ENCODE peak calls at places on chromosome 2, in ten cellular contexts. One of them, this sample, is unnamed.

GRCh38 chr2:241981076-241981700 is 111.7 kb downstream of the RTP5 start:
- DNase-seq in GM04504: no peak
- DNase-seq in stimulated activated CD8-positive, alpha-beta memory T cell treated with anti-CD3 and anti-CD28 coated beads, Interleukin-12 subunit alpha, Interleukin-12 subunit beta, amount 100 ng/mL, for 1 hour: no peak
- DNase-seq in colonic mucosa: no peak
- DNase-seq in HT1080: no peak
- DNase-seq in NCI-H524: no peak
- DNase-seq in stimulated activated CD4-positive, alpha-beta T cell treated with anti-CD3 and anti-CD28 coated beads, Interleukin-15, amount 100 ng/mL, for 1 hour: no peak
- DNase-seq in GM12865: no peak
- DNase-seq in stimulated activated naive CD8-positive, alpha-beta T cell treated with anti-CD3 and anti-CD28 coated beads, Interleukin-15, Interleukin-2, amounts not matched to agents 100 U/mL and 50 U/mL, for 24 hours: no peak
- DNase-seq in HepG2: no peak
- DNase-seq in this sample: no peak

GRCh38 chr2:2233171-2233826 is 97.8 kb downstream of the MYT1L start:
- DNase-seq in GM04504: no peak
- DNase-seq in stimulated activated CD8-positive, alpha-beta memory T cell treated with anti-CD3 and anti-CD28 coated beads, Interleukin-12 subunit alpha, Interleukin-12 subunit beta, amount 100 ng/mL, for 1 hour: no peak
- DNase-seq in colonic mucosa: no peak
- DNase-seq in HT1080: peak
- DNase-seq in NCI-H524: no peak
- DNase-seq in stimulated activated CD4-positive, alpha-beta T cell treated with anti-CD3 and anti-CD28 coated beads, Interleukin-15, amount 100 ng/mL, for 1 hour: no peak
- DNase-seq in GM12865: no peak
- DNase-seq in stimulated activated naive CD8-positive, alpha-beta T cell treated with anti-CD3 and anti-CD28 coated beads, Interleukin-15, Interleukin-2, amounts not matched to agents 100 U/mL and 50 U/mL, for 24 hours: no peak
- DNase-seq in HepG2: no peak
- DNase-seq in this sample: no peak

GRCh38 chr2:3578987-3579386 is 3.9 kb downstream of the RPS7 start:
- DNase-seq in GM04504: no peak
- DNase-seq in stimulated activated CD8-positive, alpha-beta memory T cell treated with anti-CD3 and anti-CD28 coated beads, Interleukin-12 subunit alpha, Interleukin-12 subunit beta, amount 100 ng/mL, for 1 hour: no peak
- DNase-seq in colonic mucosa: no peak
- DNase-seq in HT1080: no peak
- DNase-seq in NCI-H524: no peak
- DNase-seq in stimulated activated CD4-positive, alpha-beta T cell treated with anti-CD3 and anti-CD28 coated beads, Interleukin-15, amount 100 ng/mL, for 1 hour: no peak
- DNase-seq in GM12865: no peak
- DNase-seq in stimulated activated naive CD8-positive, alpha-beta T cell treated with anti-CD3 and anti-CD28 coated beads, Interleukin-15, Interleukin-2, amounts not matched to agents 100 U/mL and 50 U/mL, for 24 hours: no peak
- DNase-seq in HepG2: no peak
- DNase-seq in this sample: no peak

GRCh38 chr2:232330068-232330999 is 48.2 kb upstream of the ALPP start:
- DNase-seq in GM04504: no peak
- DNase-seq in stimulated activated CD8-positive, alpha-beta memory T cell treated with anti-CD3 and anti-CD28 coated beads, Interleukin-12 subunit alpha, Interleukin-12 subunit beta, amount 100 ng/mL, for 1 hour: no peak
- DNase-seq in colonic mucosa: no peak
- DNase-seq in HT1080: no peak
- DNase-seq in NCI-H524: no peak
- DNase-seq in stimulated activated CD4-positive, alpha-beta T cell treated with anti-CD3 and anti-CD28 coated beads, Interleukin-15, amount 100 ng/mL, for 1 hour: no peak
- DNase-seq in GM12865: no peak
- DNase-seq in stimulated activated naive CD8-positive, alpha-beta T cell treated with anti-CD3 and anti-CD28 coated beads, Interleukin-15, Interleukin-2, amounts not matched to agents 100 U/mL and 50 U/mL, for 24 hours: no peak
- DNase-seq in HepG2: no peak
- DNase-seq in this sample: no peak

GRCh38 chr2:16525265-16525887 is 140.3 kb downstream of the CYRIA start:
- DNase-seq in GM04504: no peak
- DNase-seq in stimulated activated CD8-positive, alpha-beta memory T cell treated with anti-CD3 and anti-CD28 coated beads, Interleukin-12 subunit alpha, Interleukin-12 subunit beta, amount 100 ng/mL, for 1 hour: no peak
- DNase-seq in colonic mucosa: peak
- DNase-seq in HT1080: peak
- DNase-seq in NCI-H524: peak
- DNase-seq in stimulated activated CD4-positive, alpha-beta T cell treated with anti-CD3 and anti-CD28 coated beads, Interleukin-15, amount 100 ng/mL, for 1 hour: no peak
- DNase-seq in GM12865: peak
- DNase-seq in stimulated activated naive CD8-positive, alpha-beta T cell treated with anti-CD3 and anti-CD28 coated beads, Interleukin-15, Interleukin-2, amounts not matched to agents 100 U/mL and 50 U/mL, for 24 hours: peak
- DNase-seq in HepG2: peak
- DNase-seq in this sample: no peak

GRCh38 chr2:229868794-229869193 is 53.0 kb downstream of the TRIP12 start:
- DNase-seq in GM04504: no peak
- DNase-seq in stimulated activated CD8-positive, alpha-beta memory T cell treated with anti-CD3 and anti-CD28 coated beads, Interleukin-12 subunit alpha, Interleukin-12 subunit beta, amount 100 ng/mL, for 1 hour: no peak
- DNase-seq in colonic mucosa: no peak
- DNase-seq in HT1080: no peak
- DNase-seq in NCI-H524: no peak
- DNase-seq in stimulated activated CD4-positive, alpha-beta T cell treated with anti-CD3 and anti-CD28 coated beads, Interleukin-15, amount 100 ng/mL, for 1 hour: no peak
- DNase-seq in GM12865: no peak
- DNase-seq in stimulated activated naive CD8-positive, alpha-beta T cell treated with anti-CD3 and anti-CD28 coated beads, Interleukin-15, Interleukin-2, amounts not matched to agents 100 U/mL and 50 U/mL, for 24 hours: no peak
- DNase-seq in HepG2: no peak
- DNase-seq in this sample: no peak

GRCh38 chr2:26401739-26402541 is at the start of gene DRC1:
- DNase-seq in GM04504: peak
- DNase-seq in stimulated activated CD8-positive, alpha-beta memory T cell treated with anti-CD3 and anti-CD28 coated beads, Interleukin-12 subunit alpha, Interleukin-12 subunit beta, amount 100 ng/mL, for 1 hour: no peak
- DNase-seq in colonic mucosa: peak
- DNase-seq in HT1080: no peak
- DNase-seq in NCI-H524: peak
- DNase-seq in stimulated activated CD4-positive, alpha-beta T cell treated with anti-CD3 and anti-CD28 coated beads, Interleukin-15, amount 100 ng/mL, for 1 hour: no peak
- DNase-seq in GM12865: no peak
- DNase-seq in stimulated activated naive CD8-positive, alpha-beta T cell treated with anti-CD3 and anti-CD28 coated beads, Interleukin-15, Interleukin-2, amounts not matched to agents 100 U/mL and 50 U/mL, for 24 hours: peak
- DNase-seq in HepG2: no peak
- DNase-seq in this sample: peak

GRCh38 chr2:135863231-135863630 is 13.0 kb downstream of the MCM6 start:
- DNase-seq in GM04504: no peak
- DNase-seq in stimulated activated CD8-positive, alpha-beta memory T cell treated with anti-CD3 and anti-CD28 coated beads, Interleukin-12 subunit alpha, Interleukin-12 subunit beta, amount 100 ng/mL, for 1 hour: no peak
- DNase-seq in colonic mucosa: no peak
- DNase-seq in HT1080: no peak
- DNase-seq in NCI-H524: no peak
- DNase-seq in stimulated activated CD4-positive, alpha-beta T cell treated with anti-CD3 and anti-CD28 coated beads, Interleukin-15, amount 100 ng/mL, for 1 hour: no peak
- DNase-seq in GM12865: no peak
- DNase-seq in stimulated activated naive CD8-positive, alpha-beta T cell treated with anti-CD3 and anti-CD28 coated beads, Interleukin-15, Interleukin-2, amounts not matched to agents 100 U/mL and 50 U/mL, for 24 hours: no peak
- DNase-seq in HepG2: no peak
- DNase-seq in this sample: no peak

GRCh38 chr2:42009657-42010580 is 37.9 kb upstream of the PKDCC start:
- DNase-seq in GM04504: no peak
- DNase-seq in stimulated activated CD8-positive, alpha-beta memory T cell treated with anti-CD3 and anti-CD28 coated beads, Interleukin-12 subunit alpha, Interleukin-12 subunit beta, amount 100 ng/mL, for 1 hour: no peak
- DNase-seq in colonic mucosa: no peak
- DNase-seq in HT1080: no peak
- DNase-seq in NCI-H524: no peak
- DNase-seq in stimulated activated CD4-positive, alpha-beta T cell treated with anti-CD3 and anti-CD28 coated beads, Interleukin-15, amount 100 ng/mL, for 1 hour: no peak
- DNase-seq in GM12865: peak
- DNase-seq in stimulated activated naive CD8-positive, alpha-beta T cell treated with anti-CD3 and anti-CD28 coated beads, Interleukin-15, Interleukin-2, amounts not matched to agents 100 U/mL and 50 U/mL, for 24 hours: peak
- DNase-seq in HepG2: no peak
- DNase-seq in this sample: no peak

GRCh38 chr2:46431481-46432235 is 47.7 kb upstream of the TMEM247 start:
- DNase-seq in GM04504: no peak
- DNase-seq in stimulated activated CD8-positive, alpha-beta memory T cell treated with anti-CD3 and anti-CD28 coated beads, Interleukin-12 subunit alpha, Interleukin-12 subunit beta, amount 100 ng/mL, for 1 hour: no peak
- DNase-seq in colonic mucosa: no peak
- DNase-seq in HT1080: no peak
- DNase-seq in NCI-H524: no peak
- DNase-seq in stimulated activated CD4-positive, alpha-beta T cell treated with anti-CD3 and anti-CD28 coated beads, Interleukin-15, amount 100 ng/mL, for 1 hour: no peak
- DNase-seq in GM12865: no peak
- DNase-seq in stimulated activated naive CD8-positive, alpha-beta T cell treated with anti-CD3 and anti-CD28 coated beads, Interleukin-15, Interleukin-2, amounts not matched to agents 100 U/mL and 50 U/mL, for 24 hours: no peak
- DNase-seq in HepG2: no peak
- DNase-seq in this sample: no peak

GRCh38 chr2:105143467-105144127 is 97.9 kb upstream of the GPR45 start:
- DNase-seq in GM04504: no peak
- DNase-seq in stimulated activated CD8-positive, alpha-beta memory T cell treated with anti-CD3 and anti-CD28 coated beads, Interleukin-12 subunit alpha, Interleukin-12 subunit beta, amount 100 ng/mL, for 1 hour: no peak
- DNase-seq in colonic mucosa: peak
- DNase-seq in HT1080: peak
- DNase-seq in NCI-H524: peak
- DNase-seq in stimulated activated CD4-positive, alpha-beta T cell treated with anti-CD3 and anti-CD28 coated beads, Interleukin-15, amount 100 ng/mL, for 1 hour: no peak
- DNase-seq in GM12865: peak
- DNase-seq in stimulated activated naive CD8-positive, alpha-beta T cell treated with anti-CD3 and anti-CD28 coated beads, Interleukin-15, Interleukin-2, amounts not matched to agents 100 U/mL and 50 U/mL, for 24 hours: peak
- DNase-seq in HepG2: no peak
- DNase-seq in this sample: no peak

This sample was measured in kidney epithelial cell.